ENCODE peak calls at places on chromosomes 2 and 18, in four cellular contexts. S is A549, F is GM12878, A is K562. W is an unnamed sample.

GRCh38 chr2:219912530-219912929 is 285.1 kb downstream of the SLC4A3 start:
- DNase-seq in F (no peak), S (no peak), A (no peak), W (no peak)

GRCh38 chr2:14577843-14578242 is 54.7 kb upstream of the LRATD1 start:
- DNase-seq in S (no peak), A (no peak), F (no peak), W (no peak)

GRCh38 chr2:131148426-131148825 is 43.3 kb downstream of the PLEKHB2 start:
- DNase-seq in A (no peak), S (peak; percentile 42), F (no peak), W (no peak)

GRCh38 chr2:15546297-15547098 is 14.6 kb downstream of the NBAS start:
- DNase-seq in S (no peak), F (no peak), A (no peak), W (no peak)

GRCh38 chr2:121043061-121043826 is 241.8 kb downstream of the TFCP2L1 start:
- DNase-seq in F (no peak), S (no peak), A (no peak), W (no peak)

GRCh38 chr18:9838144-9838877 is 47.5 kb upstream of the TXNDC2 start:
- DNase-seq in A (no peak), S (peak; percentile 33), F (no peak), W (no peak)

GRCh38 chr18:73980289-73980979 is 167.2 kb downstream of the FBXO15 start:
- DNase-seq in A (peak; percentile 16), F (no peak), S (peak; percentile 27), W (peak; percentile 5)

GRCh38 chr2:109528811-109529501 is 84.8 kb downstream of the SEPTIN10 start:
- DNase-seq in S (no peak), A (no peak), F (no peak), W (no peak)

GRCh38 chr2:217988840-217989204 is 14.0 kb downstream of the TNS1 start:
- DNase-seq in S (no peak), A (no peak), F (no peak), W (no peak)

GRCh38 chr2:66431840-66432511 is 2.9 kb upstream of the MEIS1 start:
- DNase-seq in A (no peak), F (no peak), S (no peak), W (no peak)

GRCh38 chr2:219998099-219998498 is 370.7 kb downstream of the SLC4A3 start:
- DNase-seq in S (peak; percentile 5), A (no peak), F (no peak), W (no peak)

GRCh38 chr2:37349376-37349775 is 4.9 kb downstream of the QPCT start:
- DNase-seq in S (peak; percentile 29), F (no peak), A (no peak), W (no peak)

GRCh38 chr2:32711219-32711618 is 83.4 kb downstream of the TTC27 start:
- DNase-seq in F (no peak), S (peak; percentile 12), A (no peak), W (no peak)

GRCh38 chr2:85157345-85157744 is 24.2 kb downstream of the TCF7L1 start:
- DNase-seq in S (no peak), F (no peak), A (no peak), W (no peak)

GRCh38 chr18:63820694-63821093 is 45.5 kb downstream of the SERPINB7 start:
- DNase-seq in S (no peak), F (no peak), A (no peak), W (no peak)

GRCh38 chr18:47996091-47996541 is 65.7 kb upstream of the SMAD2 start:
- DNase-seq in A (no peak), F (no peak), S (no peak), W (no peak)

GRCh38 chr2:40400336-40400953 is 51.4 kb downstream of the SLC8A1 start:
- DNase-seq in S (no peak), A (no peak), F (no peak), W (no peak)

GRCh38 chr2:44777542-44777941 is 164.0 kb upstream of the SIX3 start:
- DNase-seq in F (no peak), A (no peak), S (no peak), W (no peak)

GRCh38 chr2:128169497-128169896 is 78.5 kb downstream of the UGGT1 start:
- DNase-seq in S (no peak), F (no peak), A (no peak), W (no peak)

GRCh38 chr2:238848941-238849853 is 1.3 kb downstream of the TWIST2 start:
- DNase-seq in A (no peak), F (no peak), S (no peak), W (no peak)

GRCh38 chr18:75408554-75409506 is 18.7 kb downstream of the SMIM21 start:
- DNase-seq in A (no peak), F (no peak), S (peak; percentile 86), W (peak; percentile 80)

GRCh38 chr2:217886720-217887309 is 116.0 kb downstream of the TNS1 start:
- DNase-seq in F (no peak), A (peak; percentile 59), S (peak; percentile 76), W (peak; percentile 36)

GRCh38 chr2:5854797-5855196 is 162.6 kb downstream of the SOX11 start:
- DNase-seq in S (no peak), A (no peak), F (no peak), W (no peak)

GRCh38 chr2:157443090-157443489 is 799 bp downstream of the CYTIP start:
- DNase-seq in S (no peak), F (no peak), A (no peak), W (no peak)

GRCh38 chr18:36095936-36096519 is 28.7 kb upstream of the RPRD1A start:
- DNase-seq in S (peak; percentile 69), A (peak; percentile 56), F (no peak), W (peak; percentile 25)

GRCh38 chr2:497770-498492 is 179.3 kb downstream of the TMEM18 start:
- DNase-seq in S (no peak), A (no peak), F (no peak), W (no peak)

GRCh38 chr2:96900237-96900636 is 30.4 kb upstream of the SEMA4C start:
- DNase-seq in S (no peak), A (no peak), F (no peak), W (no peak)

GRCh38 chr2:84393829-84394228 is 65.3 kb downstream of the SUCLG1 start:
- DNase-seq in S (no peak), F (no peak), A (no peak), W (no peak)

GRCh38 chr18:70371085-70371735 is 82.4 kb downstream of the SOCS6 start:
- DNase-seq in S (no peak), F (no peak), A (no peak), W (no peak)

DNA sequence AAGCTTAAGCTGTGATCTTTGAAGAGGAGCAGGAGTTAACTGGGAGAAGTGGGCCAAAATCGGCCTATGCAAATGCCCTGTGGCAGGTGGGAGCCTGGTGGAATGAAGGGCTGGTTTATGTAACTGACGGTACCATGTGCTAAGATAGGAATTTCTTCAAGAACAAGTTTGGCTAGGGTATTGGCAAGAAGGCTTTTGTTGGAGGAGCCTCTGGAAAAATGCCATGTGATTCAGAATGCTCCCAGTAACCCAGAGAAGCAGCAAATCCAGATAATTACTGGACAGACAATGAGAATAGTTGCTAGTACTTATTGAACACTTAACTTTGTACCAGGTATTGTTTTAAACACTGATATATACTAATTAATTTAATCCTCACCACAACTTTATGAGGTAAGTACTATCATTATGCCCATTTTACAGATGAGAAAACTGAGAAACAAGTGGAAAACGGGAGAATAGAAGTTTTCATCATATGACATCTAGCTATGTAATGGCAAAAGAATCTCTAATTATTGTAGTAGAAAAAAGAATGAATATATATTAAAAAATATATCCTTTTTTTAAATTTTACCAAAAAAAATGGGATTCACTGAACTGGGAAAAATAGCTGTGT is 9.1 kb upstream of the FAM124B start:
- DNase-seq in F (no peak), A (no peak), S (no peak), W (no peak)
- TF ChIP-seq REST in F (no peak), A (no peak), S (no peak), W (no peak)

GRCh38 chr18:24234330-24234729 is 95.5 kb downstream of the CABYR start:
- DNase-seq in F (no peak), S (no peak), A (no peak), W (no peak)
- H3K27ac ChIP-seq in F (no peak overlapping the region), S (no peak overlapping the region), A (no peak overlapping the region), W (no peak overlapping the region)

DNA sequence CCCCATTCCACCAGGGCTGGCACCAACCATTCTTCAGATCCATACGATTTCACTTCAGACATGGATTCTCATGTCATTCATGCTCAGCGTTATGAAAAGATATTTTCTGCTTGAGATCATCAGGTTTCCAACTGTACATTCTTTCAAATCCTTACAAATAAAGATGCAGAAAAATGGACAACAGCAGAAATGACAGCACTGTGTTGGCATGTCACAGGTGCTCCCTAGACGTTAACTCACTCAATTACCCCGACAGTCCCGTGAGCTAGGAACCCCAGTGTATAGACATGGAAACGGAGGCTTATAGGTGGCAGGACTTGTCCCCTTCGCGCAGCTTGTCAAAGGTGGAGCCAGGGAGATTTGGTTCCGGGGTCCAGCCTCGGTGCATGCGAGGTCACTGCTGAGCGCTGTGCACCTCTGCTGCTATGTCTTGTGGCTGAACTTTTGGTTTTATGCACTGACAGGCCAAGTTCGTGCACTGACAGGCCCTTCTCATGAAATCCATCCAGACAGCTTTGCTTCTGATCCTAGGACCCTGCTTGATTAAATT is 17.7 kb downstream of the FHL2 start:
- DNase-seq in A (no peak), F (no peak), S (no peak), W (no peak)
- H3K4me1 ChIP-seq in A (peaks cover 20% of the 10 kb centered on the region), F (no peaks in the 10 kb centered on the region), S (peaks cover 27% of the 10 kb centered on the region), W (peaks cover 99% of the 10 kb centered on the region)

GRCh38 chr2:198106621-198107020 is 302.2 kb downstream of the PLCL1 start:
- DNase-seq in F (no peak), S (no peak), A (no peak), W (no peak)
- TF ChIP-seq REST in F (no peak), S (no peak), A (no peak), W (no peak)

W was measured in Panc1.